ENCODE peak calls at places on chromosomes 5 and 9, in ten cellular contexts. One of them, this sample, is unnamed.

GRCh38 chr5:142571351-142571750 is 114.5 kb downstream of the FGF1 start:
- DNase-seq in GM10248: no peak
- DNase-seq in astrocyte of the cerebellum: no peak
- DNase-seq in KBM-7: no peak
- DNase-seq in activated T-cell treated with anti-CD3 and anti-CD28 coated beads for 24 hours: no peak
- DNase-seq in cardiac muscle cell: no peak
- DNase-seq in H7: no peak
- DNase-seq in fibroblast of pulmonary artery: no peak
- DNase-seq in activated CD4-positive, alpha-beta T cell treated with anti-CD3 and anti-CD28 coated beads, Interleukin-2, amount 50 U/mL, for 48 hours: no peak
- DNase-seq in T-cell: no peak
- DNase-seq in this sample: no peak

GRCh38 chr5:142717582-142718215 is 31.8 kb upstream of the FGF1 start:
- DNase-seq in GM10248: no peak
- DNase-seq in astrocyte of the cerebellum: no peak
- DNase-seq in KBM-7: peak; percentile 38
- DNase-seq in activated T-cell treated with anti-CD3 and anti-CD28 coated beads for 24 hours: no peak
- DNase-seq in cardiac muscle cell: peak; percentile 43
- DNase-seq in H7: peak; percentile 48
- DNase-seq in fibroblast of pulmonary artery: peak; percentile 85
- DNase-seq in activated CD4-positive, alpha-beta T cell treated with anti-CD3 and anti-CD28 coated beads, Interleukin-2, amount 50 U/mL, for 48 hours: no peak
- DNase-seq in T-cell: no peak
- DNase-seq in this sample: no peak

GRCh38 chr5:32692066-32692746 is 18.9 kb upstream of the NPR3 start:
- DNase-seq in GM10248: no peak
- DNase-seq in astrocyte of the cerebellum: no peak
- DNase-seq in KBM-7: no peak
- DNase-seq in activated T-cell treated with anti-CD3 and anti-CD28 coated beads for 24 hours: no peak
- DNase-seq in cardiac muscle cell: no peak
- DNase-seq in H7: no peak
- DNase-seq in fibroblast of pulmonary artery: peak; percentile 68
- DNase-seq in activated CD4-positive, alpha-beta T cell treated with anti-CD3 and anti-CD28 coated beads, Interleukin-2, amount 50 U/mL, for 48 hours: no peak
- DNase-seq in T-cell: no peak
- DNase-seq in this sample: peak; percentile 66

GRCh38 chr9:38033956-38034355 is 35.1 kb downstream of the SHB start:
- DNase-seq in GM10248: no peak
- DNase-seq in astrocyte of the cerebellum: no peak
- DNase-seq in KBM-7: no peak
- DNase-seq in activated T-cell treated with anti-CD3 and anti-CD28 coated beads for 24 hours: no peak
- DNase-seq in cardiac muscle cell: no peak
- DNase-seq in H7: no peak
- DNase-seq in fibroblast of pulmonary artery: no peak
- DNase-seq in activated CD4-positive, alpha-beta T cell treated with anti-CD3 and anti-CD28 coated beads, Interleukin-2, amount 50 U/mL, for 48 hours: no peak
- DNase-seq in T-cell: no peak
- DNase-seq in this sample: no peak

GRCh38 chr5:52740007-52740406 is 47.7 kb upstream of the ITGA1 start:
- DNase-seq in GM10248: no peak
- DNase-seq in astrocyte of the cerebellum: no peak
- DNase-seq in KBM-7: no peak
- DNase-seq in activated T-cell treated with anti-CD3 and anti-CD28 coated beads for 24 hours: no peak
- DNase-seq in cardiac muscle cell: no peak
- DNase-seq in H7: no peak
- DNase-seq in fibroblast of pulmonary artery: no peak
- DNase-seq in activated CD4-positive, alpha-beta T cell treated with anti-CD3 and anti-CD28 coated beads, Interleukin-2, amount 50 U/mL, for 48 hours: no peak
- DNase-seq in T-cell: no peak
- DNase-seq in this sample: no peak

GRCh38 chr5:1462358-1462757 is 17.1 kb upstream of the SLC6A3 start:
- DNase-seq in GM10248: no peak
- DNase-seq in astrocyte of the cerebellum: no peak
- DNase-seq in KBM-7: no peak
- DNase-seq in activated T-cell treated with anti-CD3 and anti-CD28 coated beads for 24 hours: no peak
- DNase-seq in cardiac muscle cell: no peak
- DNase-seq in H7: peak; percentile 48
- DNase-seq in fibroblast of pulmonary artery: no peak
- DNase-seq in activated CD4-positive, alpha-beta T cell treated with anti-CD3 and anti-CD28 coated beads, Interleukin-2, amount 50 U/mL, for 48 hours: no peak
- DNase-seq in T-cell: no peak
- DNase-seq in this sample: no peak

GRCh38 chr5:53479656-53480473 is 564 bp upstream of the FST start:
- DNase-seq in GM10248: peak; percentile 40
- DNase-seq in astrocyte of the cerebellum: no peak
- DNase-seq in KBM-7: peak; percentile 57
- DNase-seq in activated T-cell treated with anti-CD3 and anti-CD28 coated beads for 24 hours: no peak
- DNase-seq in cardiac muscle cell: peak; percentile 66
- DNase-seq in H7: peak; percentile 82
- DNase-seq in fibroblast of pulmonary artery: peak; percentile 46
- DNase-seq in activated CD4-positive, alpha-beta T cell treated with anti-CD3 and anti-CD28 coated beads, Interleukin-2, amount 50 U/mL, for 48 hours: peak; percentile 35
- DNase-seq in T-cell: no peak
- DNase-seq in this sample: no peak

GRCh38 chr5:160438316-160439204 is 16.9 kb downstream of the PTTG1 start:
- DNase-seq in GM10248: peak; percentile 46
- DNase-seq in astrocyte of the cerebellum: peak; percentile 38
- DNase-seq in KBM-7: peak; percentile 86
- DNase-seq in activated T-cell treated with anti-CD3 and anti-CD28 coated beads for 24 hours: peak; percentile 51
- DNase-seq in cardiac muscle cell: peak; percentile 70
- DNase-seq in H7: peak; percentile 71
- DNase-seq in fibroblast of pulmonary artery: peak; percentile 80
- DNase-seq in activated CD4-positive, alpha-beta T cell treated with anti-CD3 and anti-CD28 coated beads, Interleukin-2, amount 50 U/mL, for 48 hours: peak; percentile 65
- DNase-seq in T-cell: peak; percentile 50
- DNase-seq in this sample: no peak

GRCh38 chr9:97362777-97363545 is 48.9 kb upstream of the TDRD7 start:
- DNase-seq in GM10248: peak; percentile 51
- DNase-seq in astrocyte of the cerebellum: no peak
- DNase-seq in KBM-7: no peak
- DNase-seq in activated T-cell treated with anti-CD3 and anti-CD28 coated beads for 24 hours: no peak
- DNase-seq in cardiac muscle cell: no peak
- DNase-seq in H7: no peak
- DNase-seq in fibroblast of pulmonary artery: no peak
- DNase-seq in activated CD4-positive, alpha-beta T cell treated with anti-CD3 and anti-CD28 coated beads, Interleukin-2, amount 50 U/mL, for 48 hours: no peak
- DNase-seq in T-cell: no peak
- DNase-seq in this sample: no peak

GRCh38 chr5:148833122-148833521 is 6.7 kb downstream of the ADRB2 start:
- DNase-seq in GM10248: no peak
- DNase-seq in astrocyte of the cerebellum: no peak
- DNase-seq in KBM-7: no peak
- DNase-seq in activated T-cell treated with anti-CD3 and anti-CD28 coated beads for 24 hours: no peak
- DNase-seq in cardiac muscle cell: peak; percentile 70
- DNase-seq in H7: no peak
- DNase-seq in fibroblast of pulmonary artery: no peak
- DNase-seq in activated CD4-positive, alpha-beta T cell treated with anti-CD3 and anti-CD28 coated beads, Interleukin-2, amount 50 U/mL, for 48 hours: no peak
- DNase-seq in T-cell: no peak
- DNase-seq in this sample: no peak

GRCh38 chr9:1709347-1709746 is 305.8 kb upstream of the SMARCA2 start:
- DNase-seq in GM10248: peak; percentile 17
- DNase-seq in astrocyte of the cerebellum: no peak
- DNase-seq in KBM-7: peak; percentile 25
- DNase-seq in activated T-cell treated with anti-CD3 and anti-CD28 coated beads for 24 hours: no peak
- DNase-seq in cardiac muscle cell: no peak
- DNase-seq in H7: peak; percentile 10
- DNase-seq in fibroblast of pulmonary artery: no peak
- DNase-seq in activated CD4-positive, alpha-beta T cell treated with anti-CD3 and anti-CD28 coated beads, Interleukin-2, amount 50 U/mL, for 48 hours: no peak
- DNase-seq in T-cell: no peak
- DNase-seq in this sample: no peak

GRCh38 chr5:43602818-43603534 is at the start of gene NNT:
- DNase-seq in GM10248: peak; percentile 86
- DNase-seq in astrocyte of the cerebellum: no peak
- DNase-seq in KBM-7: peak; percentile 71
- DNase-seq in activated T-cell treated with anti-CD3 and anti-CD28 coated beads for 24 hours: peak; percentile 71
- DNase-seq in cardiac muscle cell: peak; percentile 78
- DNase-seq in H7: peak; percentile 87
- DNase-seq in fibroblast of pulmonary artery: peak; percentile 41
- DNase-seq in activated CD4-positive, alpha-beta T cell treated with anti-CD3 and anti-CD28 coated beads, Interleukin-2, amount 50 U/mL, for 48 hours: peak; percentile 80
- DNase-seq in T-cell: peak; percentile 71
- DNase-seq in this sample: no peak

GRCh38 chr5:62152394-62153123 is 153.4 kb upstream of the KIF2A start:
- DNase-seq in GM10248: no peak
- DNase-seq in astrocyte of the cerebellum: no peak
- DNase-seq in KBM-7: no peak
- DNase-seq in activated T-cell treated with anti-CD3 and anti-CD28 coated beads for 24 hours: no peak
- DNase-seq in cardiac muscle cell: no peak
- DNase-seq in H7: no peak
- DNase-seq in fibroblast of pulmonary artery: no peak
- DNase-seq in activated CD4-positive, alpha-beta T cell treated with anti-CD3 and anti-CD28 coated beads, Interleukin-2, amount 50 U/mL, for 48 hours: no peak
- DNase-seq in T-cell: no peak
- DNase-seq in this sample: no peak

GRCh38 chr9:78443946-78444345 is 147.0 kb downstream of the PSAT1 start:
- DNase-seq in GM10248: no peak
- DNase-seq in astrocyte of the cerebellum: no peak
- DNase-seq in KBM-7: no peak
- DNase-seq in activated T-cell treated with anti-CD3 and anti-CD28 coated beads for 24 hours: no peak
- DNase-seq in cardiac muscle cell: no peak
- DNase-seq in H7: no peak
- DNase-seq in fibroblast of pulmonary artery: no peak
- DNase-seq in activated CD4-positive, alpha-beta T cell treated with anti-CD3 and anti-CD28 coated beads, Interleukin-2, amount 50 U/mL, for 48 hours: no peak
- DNase-seq in T-cell: no peak
- DNase-seq in this sample: no peak

GRCh38 chr5:153896701-153897100 is 142.0 kb downstream of the FAM114A2 start:
- DNase-seq in GM10248: peak; percentile 38
- DNase-seq in astrocyte of the cerebellum: peak; percentile 73
- DNase-seq in KBM-7: peak; percentile 50
- DNase-seq in activated T-cell treated with anti-CD3 and anti-CD28 coated beads for 24 hours: no peak
- DNase-seq in cardiac muscle cell: no peak
- DNase-seq in H7: no peak
- DNase-seq in fibroblast of pulmonary artery: peak; percentile 17
- DNase-seq in activated CD4-positive, alpha-beta T cell treated with anti-CD3 and anti-CD28 coated beads, Interleukin-2, amount 50 U/mL, for 48 hours: no peak
- DNase-seq in T-cell: no peak
- DNase-seq in this sample: peak; percentile 9

GRCh38 chr9:127837346-127837745 is 17.1 kb downstream of the ENG start:
- DNase-seq in GM10248: no peak
- DNase-seq in astrocyte of the cerebellum: no peak
- DNase-seq in KBM-7: no peak
- DNase-seq in activated T-cell treated with anti-CD3 and anti-CD28 coated beads for 24 hours: no peak
- DNase-seq in cardiac muscle cell: peak; percentile 43
- DNase-seq in H7: no peak
- DNase-seq in fibroblast of pulmonary artery: no peak
- DNase-seq in activated CD4-positive, alpha-beta T cell treated with anti-CD3 and anti-CD28 coated beads, Interleukin-2, amount 50 U/mL, for 48 hours: no peak
- DNase-seq in T-cell: no peak
- DNase-seq in this sample: no peak

GRCh38 chr5:139415221-139415861 is 11.5 kb upstream of the SPATA24 start:
- DNase-seq in GM10248: no peak
- DNase-seq in astrocyte of the cerebellum: no peak
- DNase-seq in KBM-7: no peak
- DNase-seq in activated T-cell treated with anti-CD3 and anti-CD28 coated beads for 24 hours: no peak
- DNase-seq in cardiac muscle cell: no peak
- DNase-seq in H7: no peak
- DNase-seq in fibroblast of pulmonary artery: no peak
- DNase-seq in activated CD4-positive, alpha-beta T cell treated with anti-CD3 and anti-CD28 coated beads, Interleukin-2, amount 50 U/mL, for 48 hours: peak; percentile 67
- DNase-seq in T-cell: no peak
- DNase-seq in this sample: no peak

GRCh38 chr9:135586601-135587109 is 25.1 kb downstream of the PAEP start:
- DNase-seq in GM10248: no peak
- DNase-seq in astrocyte of the cerebellum: no peak
- DNase-seq in KBM-7: no peak
- DNase-seq in activated T-cell treated with anti-CD3 and anti-CD28 coated beads for 24 hours: no peak
- DNase-seq in cardiac muscle cell: no peak
- DNase-seq in H7: peak; percentile 57
- DNase-seq in fibroblast of pulmonary artery: no peak
- DNase-seq in activated CD4-positive, alpha-beta T cell treated with anti-CD3 and anti-CD28 coated beads, Interleukin-2, amount 50 U/mL, for 48 hours: no peak
- DNase-seq in T-cell: no peak
- DNase-seq in this sample: no peak

GRCh38 chr5:142326480-142326938 is 1.7 kb upstream of the SPRY4 start:
- DNase-seq in GM10248: no peak
- DNase-seq in astrocyte of the cerebellum: no peak
- DNase-seq in KBM-7: no peak
- DNase-seq in activated T-cell treated with anti-CD3 and anti-CD28 coated beads for 24 hours: no peak
- DNase-seq in cardiac muscle cell: no peak
- DNase-seq in H7: no peak
- DNase-seq in fibroblast of pulmonary artery: no peak
- DNase-seq in activated CD4-positive, alpha-beta T cell treated with anti-CD3 and anti-CD28 coated beads, Interleukin-2, amount 50 U/mL, for 48 hours: no peak
- DNase-seq in T-cell: no peak
- DNase-seq in this sample: no peak

GRCh38 chr9:131278421-131279111 is 2.3 kb upstream of the FAM78A start:
- DNase-seq in GM10248: no peak
- DNase-seq in astrocyte of the cerebellum: no peak
- DNase-seq in KBM-7: no peak
- DNase-seq in activated T-cell treated with anti-CD3 and anti-CD28 coated beads for 24 hours: no peak
- DNase-seq in cardiac muscle cell: no peak
- DNase-seq in H7: peak; percentile 60
- DNase-seq in fibroblast of pulmonary artery: no peak
- DNase-seq in activated CD4-positive, alpha-beta T cell treated with anti-CD3 and anti-CD28 coated beads, Interleukin-2, amount 50 U/mL, for 48 hours: peak; percentile 37
- DNase-seq in T-cell: no peak
- DNase-seq in this sample: no peak

GRCh38 chr9:133564451-133564850 is 29.9 kb downstream of the ADAMTSL2 start:
- DNase-seq in GM10248: no peak
- DNase-seq in astrocyte of the cerebellum: no peak
- DNase-seq in KBM-7: no peak
- DNase-seq in activated T-cell treated with anti-CD3 and anti-CD28 coated beads for 24 hours: no peak
- DNase-seq in cardiac muscle cell: peak; percentile 34
- DNase-seq in H7: no peak
- DNase-seq in fibroblast of pulmonary artery: no peak
- DNase-seq in activated CD4-positive, alpha-beta T cell treated with anti-CD3 and anti-CD28 coated beads, Interleukin-2, amount 50 U/mL, for 48 hours: no peak
- DNase-seq in T-cell: no peak
- DNase-seq in this sample: no peak

GRCh38 chr9:122220673-122221222 is 8.0 kb downstream of the LHX6 start:
- DNase-seq in GM10248: no peak
- DNase-seq in astrocyte of the cerebellum: no peak
- DNase-seq in KBM-7: no peak
- DNase-seq in activated T-cell treated with anti-CD3 and anti-CD28 coated beads for 24 hours: no peak
- DNase-seq in cardiac muscle cell: no peak
- DNase-seq in H7: no peak
- DNase-seq in fibroblast of pulmonary artery: no peak
- DNase-seq in activated CD4-positive, alpha-beta T cell treated with anti-CD3 and anti-CD28 coated beads, Interleukin-2, amount 50 U/mL, for 48 hours: no peak
- DNase-seq in T-cell: no peak
- DNase-seq in this sample: no peak

GRCh38 chr5:103526164-103526915 is 36.2 kb downstream of the NUDT12 start:
- DNase-seq in GM10248: no peak
- DNase-seq in astrocyte of the cerebellum: no peak
- DNase-seq in KBM-7: no peak
- DNase-seq in activated T-cell treated with anti-CD3 and anti-CD28 coated beads for 24 hours: no peak
- DNase-seq in cardiac muscle cell: no peak
- DNase-seq in H7: no peak
- DNase-seq in fibroblast of pulmonary artery: peak; percentile 81
- DNase-seq in activated CD4-positive, alpha-beta T cell treated with anti-CD3 and anti-CD28 coated beads, Interleukin-2, amount 50 U/mL, for 48 hours: no peak
- DNase-seq in T-cell: no peak
- DNase-seq in this sample: no peak

GRCh38 chr9:125558453-125559084 is 148.4 kb downstream of the MAPKAP1 start:
- DNase-seq in GM10248: peak; percentile 69
- DNase-seq in astrocyte of the cerebellum: peak; percentile 71
- DNase-seq in KBM-7: peak; percentile 78
- DNase-seq in activated T-cell treated with anti-CD3 and anti-CD28 coated beads for 24 hours: peak; percentile 50
- DNase-seq in cardiac muscle cell: peak; percentile 80
- DNase-seq in H7: peak; percentile 61
- DNase-seq in fibroblast of pulmonary artery: peak; percentile 88
- DNase-seq in activated CD4-positive, alpha-beta T cell treated with anti-CD3 and anti-CD28 coated beads, Interleukin-2, amount 50 U/mL, for 48 hours: peak; percentile 67
- DNase-seq in T-cell: peak; percentile 48
- DNase-seq in this sample: peak; percentile 45

GRCh38 chr5:116388564-116389258 is 185.9 kb downstream of the SEMA6A start:
- DNase-seq in GM10248: no peak
- DNase-seq in astrocyte of the cerebellum: peak; percentile 4
- DNase-seq in KBM-7: no peak
- DNase-seq in activated T-cell treated with anti-CD3 and anti-CD28 coated beads for 24 hours: no peak
- DNase-seq in cardiac muscle cell: no peak
- DNase-seq in H7: peak; percentile 32
- DNase-seq in fibroblast of pulmonary artery: no peak
- DNase-seq in activated CD4-positive, alpha-beta T cell treated with anti-CD3 and anti-CD28 coated beads, Interleukin-2, amount 50 U/mL, for 48 hours: no peak
- DNase-seq in T-cell: no peak
- DNase-seq in this sample: no peak

GRCh38 chr5:2038337-2039179 is 155.8 kb upstream of the IRX4 start:
- DNase-seq in GM10248: peak; percentile 89
- DNase-seq in astrocyte of the cerebellum: no peak
- DNase-seq in KBM-7: peak; percentile 72
- DNase-seq in activated T-cell treated with anti-CD3 and anti-CD28 coated beads for 24 hours: peak; percentile 34
- DNase-seq in cardiac muscle cell: peak; percentile 92
- DNase-seq in H7: peak; percentile 100
- DNase-seq in fibroblast of pulmonary artery: peak; percentile 42
- DNase-seq in activated CD4-positive, alpha-beta T cell treated with anti-CD3 and anti-CD28 coated beads, Interleukin-2, amount 50 U/mL, for 48 hours: peak; percentile 66
- DNase-seq in T-cell: peak; percentile 50
- DNase-seq in this sample: no peak

GRCh38 chr9:1362845-1363244 is 312.7 kb downstream of the DMRT2 start:
- DNase-seq in GM10248: no peak
- DNase-seq in astrocyte of the cerebellum: no peak
- DNase-seq in KBM-7: no peak
- DNase-seq in activated T-cell treated with anti-CD3 and anti-CD28 coated beads for 24 hours: no peak
- DNase-seq in cardiac muscle cell: no peak
- DNase-seq in H7: no peak
- DNase-seq in fibroblast of pulmonary artery: no peak
- DNase-seq in activated CD4-positive, alpha-beta T cell treated with anti-CD3 and anti-CD28 coated beads, Interleukin-2, amount 50 U/mL, for 48 hours: no peak
- DNase-seq in T-cell: no peak
- DNase-seq in this sample: no peak

GRCh38 chr5:109412981-109413402 is 3.2 kb upstream of the PJA2 start:
- DNase-seq in GM10248: no peak
- DNase-seq in astrocyte of the cerebellum: no peak
- DNase-seq in KBM-7: peak; percentile 49
- DNase-seq in activated T-cell treated with anti-CD3 and anti-CD28 coated beads for 24 hours: no peak
- DNase-seq in cardiac muscle cell: no peak
- DNase-seq in H7: no peak
- DNase-seq in fibroblast of pulmonary artery: no peak
- DNase-seq in activated CD4-positive, alpha-beta T cell treated with anti-CD3 and anti-CD28 coated beads, Interleukin-2, amount 50 U/mL, for 48 hours: no peak
- DNase-seq in T-cell: no peak
- DNase-seq in this sample: peak; percentile 12